ENCODE peak calls at places on chromosomes 4 and X, in eight cellular contexts. U is mammary epithelial cell, C is kidney epithelial cell, N is fibroblast of pulmonary artery, A is astrocyte, J is HFF-Myc, M is suprapubic skin, E is endothelial cell of umbilical vein. L is an unnamed sample.

GRCh38 chrX:3589474-3589873 is 124.0 kb downstream of the PRKX start:
- DNase-seq in U (no peak), E (no peak), C (no peak), J (no peak), N (no peak), M (no peak), A (no peak), L (no peak)

GRCh38 chr4:47413515-47413914 is 50.0 kb downstream of the COMMD8 start:
- DNase-seq in E (no peak), A (no peak), M (no peak), J (no peak), N (no peak), C (peak), U (no peak), L (no peak)

GRCh38 chr4:41369680-41370079 is 113.0 kb downstream of the UCHL1 start:
- DNase-seq in A (peak), U (no peak), E (peak), J (no peak), C (peak), N (peak), M (no peak), L (peak)

GRCh38 chr4:123052007-123052406 is 129.6 kb upstream of the NUDT6 start:
- DNase-seq in E (no peak), C (no peak), J (no peak), U (no peak), M (no peak), N (no peak), A (no peak), L (no peak)

GRCh38 chr4:6538586-6538985 is 36.4 kb upstream of the MAN2B2 start:
- DNase-seq in J (no peak), M (no peak), C (no peak), E (no peak), U (no peak), A (no peak), N (no peak), L (no peak)

GRCh38 chr4:1246901-1247810 is 1.8 kb downstream of the CTBP1 start:
- DNase-seq in C (no peak), M (peak), U (peak), N (no peak), E (no peak), A (no peak), J (no peak), L (no peak)

GRCh38 chr4:8279321-8280157 is 10.0 kb downstream of the HTRA3 start:
- DNase-seq in J (no peak), A (no peak), C (no peak), N (no peak), M (no peak), E (no peak), U (no peak), L (no peak)

GRCh38 chrX:152640039-152640818 is 2.5 kb downstream of the GABRQ start:
- DNase-seq in J (no peak), E (no peak), C (no peak), N (no peak), U (no peak), A (peak), M (no peak), L (no peak)

GRCh38 chrX:37871626-37872302 is 24.4 kb upstream of the DYNLT3 start:
- DNase-seq in A (peak), U (peak), M (no peak), J (peak), C (peak), E (peak), N (peak), L (peak)

DNA sequence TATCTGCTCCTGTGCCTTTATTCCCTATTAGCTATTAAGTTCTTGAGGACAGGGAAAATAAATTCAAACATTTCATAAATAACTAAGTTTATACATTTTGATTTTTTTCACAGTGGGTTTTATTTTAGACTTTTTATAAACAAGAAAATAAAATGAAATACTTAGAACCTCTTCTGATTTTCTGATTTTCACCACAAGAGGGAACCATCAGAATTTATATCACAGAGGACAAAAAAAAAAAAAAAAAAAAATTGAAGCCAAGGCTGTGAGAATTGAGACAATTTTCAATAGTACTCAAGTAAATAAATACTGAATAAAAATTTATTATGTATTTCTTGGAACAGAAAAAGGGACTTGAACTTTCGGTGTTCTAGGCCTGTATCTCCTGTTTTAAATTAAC is 288.1 kb downstream of the SH3BGRL start:
- DNase-seq in N (no peak), A (no peak), J (no peak), M (no peak), U (no peak), C (no peak), E (no peak), L (no peak)
- TF ChIP-seq CTCF in N (no peak), A (no peak), J (no peak), M (no peak), U (peak), C (no peak), E (no peak), L (no peak)

GRCh38 chr4:38673109-38673978 is 9.3 kb downstream of the KLF3 start:
- DNase-seq in E (peak), A (no peak), M (peak), N (peak), U (peak), J (peak), C (no peak), L (peak)

GRCh38 chr4:38675167-38676121 is 11.4 kb downstream of the KLF3 start:
- DNase-seq in N (peak), A (peak), E (peak), C (no peak), M (peak), J (peak), U (peak), L (peak)

GRCh38 chr4:38676986-38677385 is 13.0 kb downstream of the KLF3 start:
- DNase-seq in J (no peak), A (no peak), U (no peak), N (no peak), C (no peak), E (no peak), M (no peak), L (no peak)

GRCh38 chr4:38672247-38673071 is 8.5 kb downstream of the KLF3 start:
- DNase-seq in J (no peak), C (no peak), M (no peak), A (no peak), E (no peak), U (no peak), N (no peak), L (no peak)

DNA sequence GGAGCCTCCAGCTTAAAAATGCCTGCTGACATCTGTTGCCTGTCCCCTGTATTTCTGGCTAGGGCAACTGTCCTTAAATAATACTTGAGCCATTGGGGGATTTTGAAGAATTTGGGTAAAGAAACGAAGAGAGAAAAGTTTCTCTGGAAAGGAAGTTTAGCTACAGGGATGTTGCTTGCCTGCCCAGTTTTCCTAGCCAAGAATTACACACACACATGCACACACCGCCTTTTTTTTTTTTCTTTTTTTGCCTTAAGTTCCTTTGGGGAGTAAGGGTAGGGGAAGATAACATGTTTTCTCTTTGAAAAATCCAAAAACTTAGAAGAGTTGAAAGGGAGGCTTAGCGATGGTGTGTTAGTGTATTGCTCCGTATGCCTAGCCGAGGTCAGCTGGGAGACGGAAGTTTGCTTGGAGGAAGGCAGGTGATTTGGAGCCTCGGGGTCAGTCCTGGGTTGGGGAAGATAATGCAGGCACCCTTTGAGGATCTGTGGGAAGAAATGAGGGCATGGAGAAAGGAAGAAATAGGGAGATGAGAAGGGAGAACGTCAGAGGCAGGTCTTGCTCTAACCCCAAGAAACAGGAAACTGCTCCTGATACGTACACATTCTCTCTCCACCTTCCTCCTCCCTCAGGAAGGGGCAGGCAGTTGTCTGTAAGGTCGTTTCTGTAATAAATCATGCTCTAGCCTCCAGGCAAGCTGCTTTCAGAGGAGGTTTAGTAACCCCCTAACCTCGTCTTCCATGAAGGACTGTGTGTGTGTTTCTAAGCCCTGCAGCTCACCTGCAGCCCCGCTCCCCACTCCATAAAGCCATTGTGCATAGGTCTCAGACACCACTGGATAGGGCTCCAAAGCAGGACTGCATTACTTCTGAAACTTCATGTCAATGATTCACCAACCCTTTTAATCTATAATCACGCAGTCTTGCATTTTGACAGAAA is 10.5 kb downstream of the KLF3 start:
- DNase-seq in N (peak), U (peak), A (no peak), J (no peak), E (peak), M (no peak), C (no peak), L (peak)
- H3K4me3 ChIP-seq in N (peak), U (peak), A (no peak), J (no peak), E (no peak), M (peak), C (peak), L (no peak)

DNA sequence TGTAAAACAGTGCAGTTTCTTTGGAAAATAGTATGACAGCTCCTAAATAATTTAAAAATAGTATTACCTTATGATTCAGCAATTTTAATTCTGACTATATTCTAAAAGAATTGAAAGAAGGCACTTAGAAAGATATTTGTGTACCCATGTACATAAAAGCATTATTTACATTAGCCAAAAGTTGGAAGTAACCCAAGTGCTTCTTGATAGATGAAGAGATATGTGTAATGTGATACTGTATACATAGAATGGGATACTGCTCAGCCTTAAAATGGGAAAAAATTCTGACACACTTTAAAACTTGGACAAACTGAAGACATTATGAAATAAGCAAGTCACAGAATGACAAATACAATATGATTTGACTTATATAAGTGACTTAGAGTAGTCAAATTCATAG is 112.2 kb downstream of the IDS start:
- DNase-seq in E (no peak), J (no peak), A (no peak), C (no peak), U (no peak), M (no peak), N (no peak), L (no peak)
- TF ChIP-seq CTCF in E (no peak), J (no peak), A (no peak), C (no peak), U (no peak), M (no peak), N (no peak), L (no peak)

GRCh38 chr4:79964020-79964714 is 108.9 kb downstream of the ANTXR2 start:
- DNase-seq in M (no peak), U (no peak), N (no peak), E (no peak), C (no peak), A (peak), J (no peak), L (no peak)
- H3K4me3 ChIP-seq in M (peak), U (no peak), N (no peak), E (no peak), C (peak), A (peak), J (no peak), L (no peak)

GRCh38 chr4:17315459-17315858 is 196.4 kb downstream of the QDPR start:
- DNase-seq in J (no peak), C (no peak), M (no peak), U (no peak), A (no peak), N (no peak), E (no peak), L (no peak)
- TF ChIP-seq CTCF in J (no peak), C (no peak), M (no peak), U (no peak), A (no peak), N (no peak), E (no peak), L (no peak)

GRCh38 chrX:129959493-129959832 is 23.0 kb upstream of the BCORL1 start:
- DNase-seq in E (no peak), C (no peak), J (no peak), A (no peak), M (no peak), N (peak), U (peak), L (peak)
- H3K4me3 ChIP-seq in E (no peak), C (no peak), J (no peak), A (no peak), M (no peak), N (no peak), U (no peak), L (no peak)

GRCh38 chr4:154329268-154329858 is 162.2 kb downstream of the DCHS2 start:
- DNase-seq in E (no peak), M (no peak), A (peak), N (peak), J (no peak), C (no peak), U (peak), L (peak)
- TF ChIP-seq CTCF in E (no peak), M (no peak), A (peak), N (peak), J (peak), C (peak), U (peak), L (peak)

GRCh38 chrX:40542208-40542607 is 38.6 kb upstream of the ATP6AP2 start:
- DNase-seq in J (no peak), U (no peak), C (no peak), E (no peak), M (no peak), A (no peak), N (no peak), L (no peak)

GRCh38 chrX:40544343-40545250 is 36.2 kb upstream of the ATP6AP2 start:
- DNase-seq in A (no peak), E (peak), J (no peak), N (peak), U (peak), C (no peak), M (no peak), L (peak)

GRCh38 chrX:40542972-40543371 is 37.8 kb upstream of the ATP6AP2 start:
- DNase-seq in A (no peak), J (no peak), C (no peak), U (no peak), N (no peak), M (no peak), E (no peak), L (no peak)

GRCh38 chrX:40546870-40547269 is 33.9 kb upstream of the ATP6AP2 start:
- DNase-seq in N (no peak), U (no peak), J (no peak), C (no peak), A (no peak), M (no peak), E (no peak), L (no peak)

DNA sequence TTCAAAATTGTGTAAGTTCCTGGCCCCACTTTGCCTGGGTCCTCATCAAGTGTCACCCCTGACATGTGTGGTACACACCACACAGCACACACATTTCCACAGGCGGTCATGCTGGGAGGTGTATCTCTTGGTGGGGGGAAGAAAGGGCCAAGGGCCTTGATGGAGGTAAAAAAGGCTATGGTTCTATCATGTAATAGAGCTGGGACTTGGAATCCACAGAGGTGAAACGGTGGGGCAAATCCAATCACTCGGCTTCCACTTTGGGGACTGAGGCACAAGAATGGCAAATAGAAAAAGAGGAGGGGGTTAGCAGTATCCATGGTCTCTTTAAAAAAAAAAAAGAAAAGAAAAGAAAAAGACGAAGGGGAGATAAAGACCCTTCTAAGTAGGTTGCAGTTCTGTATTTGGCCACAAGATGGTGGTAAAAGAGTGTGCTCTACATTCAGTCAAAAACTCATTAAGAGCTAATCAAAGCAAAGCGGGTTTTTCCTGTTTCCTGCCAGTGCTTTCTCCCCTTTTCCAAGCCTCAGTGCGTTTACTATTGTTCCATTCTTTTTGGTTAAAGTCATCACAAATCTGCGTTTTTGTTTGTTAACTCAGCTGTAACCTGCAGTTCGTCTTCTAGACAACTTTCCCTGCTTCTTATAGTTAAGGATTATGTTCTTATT is 37.0 kb upstream of the ATP6AP2 start:
- DNase-seq in C (peak), A (peak), M (no peak), E (peak), U (peak), N (peak), J (peak), L (peak)
- H3K4me3 ChIP-seq in C (no peak), A (no peak), M (no peak), E (peak), U (no peak), N (no peak), J (no peak), L (no peak)